ENCODE peak calls at places on chromosomes 4 and X, in four cellular contexts. V is lower leg skin, Z is tibial nerve, M is vagina. Q is an unnamed sample.

GRCh38 chrX:154458116-154458953 is at the start of gene PLXNA3:
- DNase-seq in V (no peak), Z (no peak), M (no peak), Q (no peak)

GRCh38 chr4:141347738-141348524 is 127.2 kb downstream of the ZNF330 start:
- DNase-seq in V (no peak), Z (no peak), M (no peak), Q (no peak)

GRCh38 chr4:80058740-80059139 is 14.3 kb downstream of the ANTXR2 start:
- DNase-seq in V (no peak), Z (no peak), M (no peak), Q (no peak)

GRCh38 chr4:85780664-85781063 is 305.7 kb downstream of the ARHGAP24 start:
- DNase-seq in V (no peak), Z (no peak), M (no peak), Q (no peak)

GRCh38 chr4:159283697-159284492 is 181.0 kb downstream of the RAPGEF2 start:
- DNase-seq in V (no peak), Z (no peak), M (no peak), Q (no peak)

GRCh38 chr4:105637409-105638258 is 70.9 kb downstream of the INTS12 start:
- DNase-seq in V (peak), Z (peak), M (no peak), Q (no peak)

GRCh38 chr4:56907489-56908205 is at the start of gene REST:
- DNase-seq in V (peak), Z (peak), M (no peak), Q (peak)

GRCh38 chr4:27017623-27018022 is 157.0 kb downstream of the STIM2 start:
- DNase-seq in V (no peak), Z (no peak), M (no peak), Q (no peak)

GRCh38 chr4:187317799-187318198 is 594.1 kb upstream of the FAT1 start:
- DNase-seq in V (no peak), Z (no peak), M (no peak), Q (no peak)

GRCh38 chrX:107675823-107676555 is 47.7 kb downstream of the PRPS1 start:
- DNase-seq in V (no peak), Z (peak), M (no peak), Q (no peak)

GRCh38 chrX:3443186-3443585 is 96.7 kb upstream of the MXRA5 start:
- DNase-seq in V (no peak), Z (no peak), M (no peak), Q (no peak)

GRCh38 chrX:79336869-79337815 is 30.0 kb downstream of the ITM2A start:
- DNase-seq in V (no peak), Z (no peak), M (no peak), Q (no peak)

GRCh38 chrX:51155157-51155556 is 177.5 kb upstream of the NUDT10 start:
- DNase-seq in V (no peak), Z (no peak), M (no peak), Q (no peak)

GRCh38 chrX:70176938-70177533 is at the start of gene DGAT2L6:
- DNase-seq in V (no peak), Z (no peak), M (no peak), Q (no peak)

GRCh38 chrX:137746289-137746688 is 180.4 kb downstream of the ZIC3 start:
- DNase-seq in V (no peak), Z (no peak), M (no peak), Q (no peak)

GRCh38 chrX:23820235-23820782 is 37.3 kb downstream of the SAT1 start:
- DNase-seq in V (no peak), Z (no peak), M (no peak), Q (no peak)

GRCh38 chr4:119697887-119698393 is 69.3 kb upstream of the PDE5A start:
- DNase-seq in V (no peak), Z (no peak), M (no peak), Q (no peak)

GRCh38 chr4:82599336-82599735 is 37.5 kb upstream of the TMEM150C start:
- DNase-seq in V (no peak), Z (no peak), M (no peak), Q (no peak)

GRCh38 chr4:86055898-86056297 is 304.0 kb downstream of the MAPK10 start:
- DNase-seq in V (no peak), Z (no peak), M (no peak), Q (no peak)

GRCh38 chrX:41029332-41029731 is 55.9 kb upstream of the USP9X start:
- DNase-seq in V (no peak), Z (no peak), M (no peak), Q (no peak)

GRCh38 chr4:134952305-134952704 is 750.7 kb upstream of the PABPC4L start:
- DNase-seq in V (no peak), Z (no peak), M (no peak), Q (no peak)

DNA sequence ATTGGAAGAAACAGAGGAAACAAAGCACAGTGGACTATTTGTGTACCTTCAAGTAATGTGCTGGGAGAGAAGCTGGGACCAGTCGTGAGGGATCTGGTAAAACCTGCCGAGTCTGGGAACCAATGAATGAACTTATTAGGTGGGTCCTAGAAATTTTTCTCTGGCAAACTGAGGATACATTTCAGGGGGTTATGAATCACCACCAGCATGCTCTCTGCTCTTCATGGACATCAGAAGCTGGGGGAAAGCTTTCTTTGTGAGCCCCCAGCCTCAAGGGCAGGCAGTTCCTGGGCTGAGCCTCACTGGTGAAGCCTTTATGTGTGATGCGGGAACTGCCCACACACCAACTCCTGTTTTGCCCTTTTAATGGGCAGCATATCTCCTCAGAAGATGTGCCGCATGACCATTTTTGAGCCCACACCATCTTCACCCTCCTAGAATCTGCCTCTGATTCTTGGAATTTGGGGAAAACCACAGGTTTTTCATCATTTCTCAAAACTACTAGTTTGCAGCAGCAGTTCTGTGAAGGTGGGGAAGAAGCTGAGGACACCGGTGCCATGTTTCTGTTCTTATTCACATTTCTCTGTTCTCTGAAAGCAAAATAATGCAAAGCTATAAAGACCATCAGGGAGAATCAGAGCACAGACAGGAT is 95.5 kb upstream of the ENPP6 start:
- DNase-seq in V (no peak), Z (peak), M (no peak), Q (peak)
- H3K4me3 ChIP-seq in V (no peak), Z (no peak), M (no peak), Q (no peak)

DNA sequence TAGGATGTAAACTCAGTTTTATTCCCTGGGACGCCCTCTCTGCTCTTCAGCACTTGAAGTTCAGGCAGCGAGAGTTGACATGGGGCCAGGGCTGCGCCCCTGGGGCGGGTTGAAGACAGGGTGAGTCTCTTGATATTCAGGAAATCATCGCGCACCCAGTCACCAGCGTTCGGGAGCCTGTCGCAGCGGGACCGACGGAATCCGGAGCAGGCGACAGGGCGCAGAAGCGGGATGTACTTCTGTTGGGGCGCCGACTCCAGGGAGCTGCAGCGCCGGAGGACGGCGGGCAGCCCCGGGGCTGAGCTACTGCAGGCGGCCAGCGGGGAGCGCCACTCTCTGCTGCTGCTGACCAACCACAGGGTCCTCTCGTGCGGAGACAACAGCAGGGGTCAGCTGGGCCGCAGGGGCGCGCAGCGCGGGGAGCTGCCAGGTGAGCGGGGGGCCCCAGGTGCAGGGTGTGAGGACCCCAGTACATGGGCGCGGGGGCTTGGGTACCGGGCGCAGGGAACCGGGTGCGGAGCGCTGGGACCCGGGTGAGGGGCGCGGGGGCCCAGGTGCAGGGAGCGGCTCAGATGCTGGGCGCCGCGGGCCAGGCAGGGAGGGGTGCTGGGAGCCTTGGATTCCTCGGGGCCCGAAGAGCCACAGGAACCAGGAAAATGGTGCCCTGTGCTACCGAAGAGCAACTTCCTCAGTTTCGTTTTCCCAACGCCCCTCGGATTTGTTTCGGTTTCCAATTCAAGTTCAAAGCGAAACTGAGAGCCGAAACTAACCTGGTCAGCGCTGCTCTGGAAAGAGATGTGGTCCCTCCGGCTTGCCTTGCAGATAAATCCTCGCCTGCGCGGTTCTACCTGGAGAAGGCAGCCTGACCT is at the start of gene HERC6:
- DNase-seq in V (peak), Z (peak), M (no peak), Q (no peak)
- TF ChIP-seq POLR2A in V (no peak), Z (no peak), M (no peak), Q (no peak)

DNA sequence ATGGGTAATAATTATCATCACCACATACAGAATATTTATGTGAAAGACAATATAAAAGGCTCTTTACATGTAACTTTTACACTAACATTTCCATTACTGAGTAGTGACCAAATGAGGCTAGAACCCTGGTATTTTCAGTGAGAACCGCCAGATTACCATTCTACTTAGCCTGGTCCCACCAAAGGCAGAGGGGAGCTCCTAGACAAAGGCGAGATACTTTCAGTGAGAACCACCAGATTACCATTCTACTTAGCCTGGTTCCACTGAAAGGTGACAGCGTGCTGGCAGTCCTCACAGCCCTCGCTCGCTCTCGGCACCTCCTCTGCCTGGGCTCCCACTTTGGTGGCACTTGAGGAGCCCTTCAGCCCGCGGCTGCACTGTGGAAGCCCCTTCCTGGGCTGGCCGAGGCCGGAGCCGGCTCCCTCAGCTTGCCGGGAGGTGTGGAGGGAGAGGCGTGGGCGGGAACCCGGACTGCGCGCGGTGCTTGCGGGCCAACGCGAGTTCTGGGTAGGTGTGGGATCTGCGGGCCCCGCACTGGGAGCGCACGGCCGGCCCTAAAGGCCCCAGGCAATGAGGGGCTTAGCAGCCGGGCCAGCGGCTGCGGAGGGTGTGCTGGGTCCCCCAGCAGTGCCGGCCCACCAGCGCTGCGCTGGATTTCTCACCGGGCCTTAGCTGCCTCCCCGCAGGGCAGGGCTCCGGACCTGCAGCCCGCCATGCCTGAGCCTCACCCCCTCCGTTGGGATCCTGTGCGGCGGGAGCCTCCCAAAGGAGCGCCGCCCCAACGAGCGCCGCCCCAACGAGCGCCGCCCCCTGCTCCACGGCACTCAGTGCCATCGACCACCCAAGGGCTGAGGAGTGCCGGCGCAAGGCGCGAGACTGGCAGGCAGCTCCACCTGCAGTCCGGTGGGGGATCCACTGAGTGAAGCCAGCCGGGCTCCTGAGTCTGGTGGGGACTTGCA is 1276.1 kb downstream of the PCDH7 start:
- DNase-seq in V (no peak), Z (no peak), M (no peak), Q (no peak)
- H3K4me3 ChIP-seq in V (no peak), Z (no peak), M (no peak), Q (no peak)

GRCh38 chr4:184289179-184289535 is 71.5 kb upstream of the ENPP6 start:
- DNase-seq in V (no peak), Z (no peak), M (no peak), Q (no peak)

GRCh38 chr4:184286346-184286745 is 68.7 kb upstream of the ENPP6 start:
- DNase-seq in V (no peak), Z (peak), M (no peak), Q (peak)

GRCh38 chr4:184292465-184292867 is 74.8 kb upstream of the ENPP6 start:
- DNase-seq in V (no peak), Z (no peak), M (no peak), Q (peak)

GRCh38 chr4:184287697-184288255 is 70.1 kb upstream of the ENPP6 start:
- DNase-seq in V (no peak), Z (peak), M (no peak), Q (peak)

GRCh38 chr4:184288451-184289178 is 70.9 kb upstream of the ENPP6 start:
- DNase-seq in V (no peak), Z (peak), M (no peak), Q (peak)
- TF ChIP-seq POLR2A in V (no peak), Z (no peak), M (no peak), Q (no peak)

GRCh38 chrX:25019707-25020390 is 4.1 kb upstream of the ARX start:
- DNase-seq in V (no peak), Z (no peak), M (no peak), Q (no peak)

GRCh38 chrX:25021132-25021498 is 5.3 kb upstream of the ARX start:
- DNase-seq in V (no peak), Z (no peak), M (no peak), Q (no peak)

GRCh38 chrX:25018682-25019081 is 2.9 kb upstream of the ARX start:
- DNase-seq in V (no peak), Z (no peak), M (no peak), Q (no peak)

GRCh38 chrX:25022499-25023325 is 6.9 kb upstream of the ARX start:
- DNase-seq in V (no peak), Z (no peak), M (no peak), Q (no peak)

GRCh38 chrX:25020391-25021131 is 4.8 kb upstream of the ARX start:
- DNase-seq in V (no peak), Z (no peak), M (no peak), Q (no peak)
- H3K4me3 ChIP-seq in V (no peak), Z (no peak), M (no peak), Q (peak)

GRCh38 chr4:166197166-166197565 is 324.1 kb downstream of the TLL1 start:
- DNase-seq in V (no peak), Z (no peak), M (no peak), Q (no peak)

GRCh38 chr4:166198921-166199320 is 325.9 kb downstream of the TLL1 start:
- DNase-seq in V (no peak), Z (no peak), M (no peak), Q (no peak)

GRCh38 chr4:166198516-166198915 is 325.5 kb downstream of the TLL1 start:
- DNase-seq in V (no peak), Z (no peak), M (no peak), Q (no peak)

GRCh38 chr4:166195101-166195500 is 322.1 kb downstream of the TLL1 start:
- DNase-seq in V (no peak), Z (no peak), M (no peak), Q (no peak)

DNA sequence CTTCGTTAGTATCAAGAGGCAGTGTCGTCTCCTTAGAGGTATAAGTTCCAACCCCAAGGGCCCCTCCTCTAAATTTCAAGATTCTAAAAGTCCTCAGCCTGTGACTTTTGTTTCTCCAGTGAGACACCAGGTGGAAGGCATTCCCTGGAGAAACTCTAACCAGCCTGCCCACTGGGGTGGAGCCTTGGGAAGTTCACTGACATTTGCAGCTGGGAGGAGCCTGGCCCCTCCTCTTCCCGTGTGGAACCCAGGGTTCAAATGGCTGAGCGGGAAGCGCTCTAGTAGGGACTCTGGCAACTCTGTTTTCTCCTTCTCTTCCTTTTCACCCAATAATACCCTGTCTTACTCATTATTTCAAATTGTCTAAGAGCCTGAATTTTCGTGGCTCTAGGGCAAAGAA is 325.0 kb downstream of the TLL1 start:
- DNase-seq in V (no peak), Z (no peak), M (no peak), Q (no peak)
- TF ChIP-seq POLR2A in V (no peak), Z (no peak), M (no peak), Q (no peak)

GRCh38 chr4:77156533-77156911 is 485 bp upstream of the CCNG2 start:
- DNase-seq in V (peak), Z (peak), M (peak), Q (peak)

GRCh38 chr4:77159798-77160197 is 2.8 kb downstream of the CCNG2 start:
- DNase-seq in V (no peak), Z (no peak), M (no peak), Q (no peak)

GRCh38 chr4:77156912-77157858 is at the start of gene CCNG2:
- DNase-seq in V (peak), Z (peak), M (no peak), Q (peak)

GRCh38 chr4:77157859-77158486 is 966 bp downstream of the CCNG2 start:
- DNase-seq in V (peak), Z (peak), M (no peak), Q (peak)

DNA sequence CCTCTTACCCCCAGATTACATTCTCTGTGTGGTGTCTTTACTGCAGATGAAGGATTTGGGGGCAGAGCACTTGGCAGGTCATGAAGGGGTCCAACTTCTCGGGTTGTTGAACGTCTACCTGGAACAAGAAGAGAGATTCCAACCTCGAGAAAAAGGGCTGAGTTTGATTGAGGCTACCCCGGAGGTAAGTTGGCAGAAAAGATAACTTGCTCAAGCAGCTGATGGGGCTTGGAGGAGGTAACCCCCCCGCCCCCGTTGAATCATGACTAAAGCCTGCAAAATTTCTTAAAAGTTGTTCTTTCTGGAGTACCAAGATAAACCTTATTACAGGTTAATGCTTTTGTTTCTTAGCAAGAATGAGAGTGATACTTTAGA is 1.5 kb downstream of the CCNG2 start:
- DNase-seq in V (no peak), Z (peak), M (no peak), Q (no peak)
- H3K4me3 ChIP-seq in V (peak), Z (peak), M (peak), Q (peak)

GRCh38 chr4:8158710-8159521 is at the start of gene ABLIM2:
- DNase-seq in V (peak), Z (peak), M (no peak), Q (peak)
- TF ChIP-seq POLR2A in V (no peak), Z (peak), M (no peak), Q (peak)

GRCh38 chrX:141669689-141670088 is 28.9 kb downstream of the SPANXD start:
- DNase-seq in V (no peak), Z (no peak), M (no peak), Q (no peak)

GRCh38 chrX:141668371-141668770 is 30.2 kb downstream of the SPANXD start:
- DNase-seq in V (no peak), Z (no peak), M (no peak), Q (no peak)

GRCh38 chrX:141673946-141674345 is 24.6 kb downstream of the SPANXD start:
- DNase-seq in V (no peak), Z (no peak), M (no peak), Q (no peak)
- H3K4me3 ChIP-seq in V (no peak), Z (no peak), M (no peak), Q (no peak)

GRCh38 chr4:39044364-39044946 is 12.2 kb upstream of the TMEM156 start:
- DNase-seq in V (peak), Z (peak), M (no peak), Q (peak)
- TF ChIP-seq POLR2A in V (no peak), Z (no peak), M (no peak), Q (no peak)